ENCODE peak calls at places on chromosomes 13 and 19, in seven cellular contexts. One of them, this sample, is unnamed.

GRCh38 chr19:2529473-2529918 is 53.6 kb downstream of the GADD45B start:
- DNase-seq in non-pigmented ciliary epithelial cell: peak
- DNase-seq in heart left ventricle: no peak
- DNase-seq in NCI-H2029 treated with DMSO at 0.1 percent for 48 hours: peak
- DNase-seq in CD4-positive, alpha-beta T cell: no peak
- DNase-seq in GF-D8: no peak
- DNase-seq in activated CD4-positive, CD25-positive, alpha-beta regulatory T cell treated with anti-CD3 and anti-CD28 coated beads, Interleukin-2, amount 50 U/mL, for 16 hours: no peak
- DNase-seq in this sample: no peak

GRCh38 chr13:83691966-83692365 is 190.3 kb downstream of the SLITRK1 start:
- DNase-seq in non-pigmented ciliary epithelial cell: no peak
- DNase-seq in heart left ventricle: no peak
- DNase-seq in NCI-H2029 treated with DMSO at 0.1 percent for 48 hours: no peak
- DNase-seq in CD4-positive, alpha-beta T cell: no peak
- DNase-seq in GF-D8: no peak
- DNase-seq in activated CD4-positive, CD25-positive, alpha-beta regulatory T cell treated with anti-CD3 and anti-CD28 coated beads, Interleukin-2, amount 50 U/mL, for 16 hours: no peak
- DNase-seq in this sample: no peak

GRCh38 chr19:18020212-18021067 is 12.5 kb downstream of the ARRDC2 start:
- DNase-seq in non-pigmented ciliary epithelial cell: no peak
- DNase-seq in heart left ventricle: peak
- DNase-seq in NCI-H2029 treated with DMSO at 0.1 percent for 48 hours: no peak
- DNase-seq in CD4-positive, alpha-beta T cell: no peak
- DNase-seq in GF-D8: no peak
- DNase-seq in activated CD4-positive, CD25-positive, alpha-beta regulatory T cell treated with anti-CD3 and anti-CD28 coated beads, Interleukin-2, amount 50 U/mL, for 16 hours: no peak
- DNase-seq in this sample: no peak

GRCh38 chr19:14699641-14700040 is 9.8 kb downstream of the ZNF333 start:
- DNase-seq in non-pigmented ciliary epithelial cell: no peak
- DNase-seq in heart left ventricle: no peak
- DNase-seq in NCI-H2029 treated with DMSO at 0.1 percent for 48 hours: no peak
- DNase-seq in CD4-positive, alpha-beta T cell: no peak
- DNase-seq in GF-D8: no peak
- DNase-seq in activated CD4-positive, CD25-positive, alpha-beta regulatory T cell treated with anti-CD3 and anti-CD28 coated beads, Interleukin-2, amount 50 U/mL, for 16 hours: no peak
- DNase-seq in this sample: no peak

GRCh38 chr19:23070353-23070781 is 46.5 kb upstream of the ZNF730 start:
- DNase-seq in non-pigmented ciliary epithelial cell: peak
- DNase-seq in heart left ventricle: no peak
- DNase-seq in NCI-H2029 treated with DMSO at 0.1 percent for 48 hours: peak
- DNase-seq in CD4-positive, alpha-beta T cell: no peak
- DNase-seq in GF-D8: no peak
- DNase-seq in activated CD4-positive, CD25-positive, alpha-beta regulatory T cell treated with anti-CD3 and anti-CD28 coated beads, Interleukin-2, amount 50 U/mL, for 16 hours: no peak
- DNase-seq in this sample: no peak

GRCh38 chr13:28173793-28174192 is 35.4 kb downstream of the PAN3 start:
- DNase-seq in non-pigmented ciliary epithelial cell: no peak
- DNase-seq in heart left ventricle: no peak
- DNase-seq in NCI-H2029 treated with DMSO at 0.1 percent for 48 hours: no peak
- DNase-seq in CD4-positive, alpha-beta T cell: no peak
- DNase-seq in GF-D8: no peak
- DNase-seq in activated CD4-positive, CD25-positive, alpha-beta regulatory T cell treated with anti-CD3 and anti-CD28 coated beads, Interleukin-2, amount 50 U/mL, for 16 hours: no peak
- DNase-seq in this sample: no peak

GRCh38 chr13:19888799-19889198 is 25.4 kb upstream of the ZMYM5 start:
- DNase-seq in non-pigmented ciliary epithelial cell: no peak
- DNase-seq in heart left ventricle: no peak
- DNase-seq in NCI-H2029 treated with DMSO at 0.1 percent for 48 hours: no peak
- DNase-seq in CD4-positive, alpha-beta T cell: no peak
- DNase-seq in GF-D8: no peak
- DNase-seq in activated CD4-positive, CD25-positive, alpha-beta regulatory T cell treated with anti-CD3 and anti-CD28 coated beads, Interleukin-2, amount 50 U/mL, for 16 hours: no peak
- DNase-seq in this sample: no peak

GRCh38 chr13:45055198-45055901 is 65.0 kb upstream of the GTF2F2 start:
- DNase-seq in non-pigmented ciliary epithelial cell: peak
- DNase-seq in heart left ventricle: no peak
- DNase-seq in NCI-H2029 treated with DMSO at 0.1 percent for 48 hours: no peak
- DNase-seq in CD4-positive, alpha-beta T cell: no peak
- DNase-seq in GF-D8: no peak
- DNase-seq in activated CD4-positive, CD25-positive, alpha-beta regulatory T cell treated with anti-CD3 and anti-CD28 coated beads, Interleukin-2, amount 50 U/mL, for 16 hours: peak
- DNase-seq in this sample: no peak

GRCh38 chr19:31099470-31100190 is 249.6 kb downstream of the TSHZ3 start:
- DNase-seq in non-pigmented ciliary epithelial cell: no peak
- DNase-seq in heart left ventricle: no peak
- DNase-seq in NCI-H2029 treated with DMSO at 0.1 percent for 48 hours: no peak
- DNase-seq in CD4-positive, alpha-beta T cell: no peak
- DNase-seq in GF-D8: no peak
- DNase-seq in activated CD4-positive, CD25-positive, alpha-beta regulatory T cell treated with anti-CD3 and anti-CD28 coated beads, Interleukin-2, amount 50 U/mL, for 16 hours: no peak
- DNase-seq in this sample: no peak

GRCh38 chr19:18501832-18502231 is 20.0 kb downstream of the ELL start:
- DNase-seq in non-pigmented ciliary epithelial cell: no peak
- DNase-seq in heart left ventricle: no peak
- DNase-seq in NCI-H2029 treated with DMSO at 0.1 percent for 48 hours: no peak
- DNase-seq in CD4-positive, alpha-beta T cell: no peak
- DNase-seq in GF-D8: peak
- DNase-seq in activated CD4-positive, CD25-positive, alpha-beta regulatory T cell treated with anti-CD3 and anti-CD28 coated beads, Interleukin-2, amount 50 U/mL, for 16 hours: no peak
- DNase-seq in this sample: no peak

GRCh38 chr13:27822873-27823311 is 30.6 kb downstream of the GSX1 start:
- DNase-seq in non-pigmented ciliary epithelial cell: no peak
- DNase-seq in heart left ventricle: no peak
- DNase-seq in NCI-H2029 treated with DMSO at 0.1 percent for 48 hours: no peak
- DNase-seq in CD4-positive, alpha-beta T cell: no peak
- DNase-seq in GF-D8: no peak
- DNase-seq in activated CD4-positive, CD25-positive, alpha-beta regulatory T cell treated with anti-CD3 and anti-CD28 coated beads, Interleukin-2, amount 50 U/mL, for 16 hours: no peak
- DNase-seq in this sample: no peak

GRCh38 chr13:26881154-26881553 is 120.6 kb upstream of the GPR12 start:
- DNase-seq in non-pigmented ciliary epithelial cell: peak
- DNase-seq in heart left ventricle: no peak
- DNase-seq in NCI-H2029 treated with DMSO at 0.1 percent for 48 hours: no peak
- DNase-seq in CD4-positive, alpha-beta T cell: no peak
- DNase-seq in GF-D8: no peak
- DNase-seq in activated CD4-positive, CD25-positive, alpha-beta regulatory T cell treated with anti-CD3 and anti-CD28 coated beads, Interleukin-2, amount 50 U/mL, for 16 hours: no peak
- DNase-seq in this sample: no peak

GRCh38 chr19:56597696-56598095 is 2.6 kb downstream of the ZNF71 start:
- DNase-seq in non-pigmented ciliary epithelial cell: no peak
- DNase-seq in heart left ventricle: no peak
- DNase-seq in NCI-H2029 treated with DMSO at 0.1 percent for 48 hours: no peak
- DNase-seq in CD4-positive, alpha-beta T cell: no peak
- DNase-seq in GF-D8: no peak
- DNase-seq in activated CD4-positive, CD25-positive, alpha-beta regulatory T cell treated with anti-CD3 and anti-CD28 coated beads, Interleukin-2, amount 50 U/mL, for 16 hours: no peak
- DNase-seq in this sample: no peak

GRCh38 chr19:9871626-9872338 is 36.7 kb downstream of the PIN1 start:
- DNase-seq in non-pigmented ciliary epithelial cell: no peak
- DNase-seq in heart left ventricle: no peak
- DNase-seq in NCI-H2029 treated with DMSO at 0.1 percent for 48 hours: peak
- DNase-seq in CD4-positive, alpha-beta T cell: no peak
- DNase-seq in GF-D8: no peak
- DNase-seq in activated CD4-positive, CD25-positive, alpha-beta regulatory T cell treated with anti-CD3 and anti-CD28 coated beads, Interleukin-2, amount 50 U/mL, for 16 hours: no peak
- DNase-seq in this sample: no peak

GRCh38 chr19:42126565-42126964 is 5.7 kb downstream of the POU2F2 start:
- DNase-seq in non-pigmented ciliary epithelial cell: no peak
- DNase-seq in heart left ventricle: no peak
- DNase-seq in NCI-H2029 treated with DMSO at 0.1 percent for 48 hours: no peak
- DNase-seq in CD4-positive, alpha-beta T cell: no peak
- DNase-seq in GF-D8: no peak
- DNase-seq in activated CD4-positive, CD25-positive, alpha-beta regulatory T cell treated with anti-CD3 and anti-CD28 coated beads, Interleukin-2, amount 50 U/mL, for 16 hours: no peak
- DNase-seq in this sample: no peak

GRCh38 chr13:48009298-48009697 is 8.2 kb upstream of the SUCLA2 start:
- DNase-seq in non-pigmented ciliary epithelial cell: peak
- DNase-seq in heart left ventricle: no peak
- DNase-seq in NCI-H2029 treated with DMSO at 0.1 percent for 48 hours: no peak
- DNase-seq in CD4-positive, alpha-beta T cell: no peak
- DNase-seq in GF-D8: peak
- DNase-seq in activated CD4-positive, CD25-positive, alpha-beta regulatory T cell treated with anti-CD3 and anti-CD28 coated beads, Interleukin-2, amount 50 U/mL, for 16 hours: no peak
- DNase-seq in this sample: no peak

GRCh38 chr13:98285852-98286594 is 109.0 kb upstream of the RNF113B start:
- DNase-seq in non-pigmented ciliary epithelial cell: no peak
- DNase-seq in heart left ventricle: no peak
- DNase-seq in NCI-H2029 treated with DMSO at 0.1 percent for 48 hours: no peak
- DNase-seq in CD4-positive, alpha-beta T cell: no peak
- DNase-seq in GF-D8: no peak
- DNase-seq in activated CD4-positive, CD25-positive, alpha-beta regulatory T cell treated with anti-CD3 and anti-CD28 coated beads, Interleukin-2, amount 50 U/mL, for 16 hours: no peak
- DNase-seq in this sample: no peak

GRCh38 chr19:8307400-8307964 is 676 bp downstream of the CD320 start:
- DNase-seq in non-pigmented ciliary epithelial cell: no peak
- DNase-seq in heart left ventricle: no peak
- DNase-seq in NCI-H2029 treated with DMSO at 0.1 percent for 48 hours: no peak
- DNase-seq in CD4-positive, alpha-beta T cell: no peak
- DNase-seq in GF-D8: no peak
- DNase-seq in activated CD4-positive, CD25-positive, alpha-beta regulatory T cell treated with anti-CD3 and anti-CD28 coated beads, Interleukin-2, amount 50 U/mL, for 16 hours: no peak
- DNase-seq in this sample: no peak

GRCh38 chr19:927044-927706 is 1.3 kb downstream of the ARID3A start:
- DNase-seq in non-pigmented ciliary epithelial cell: no peak
- DNase-seq in heart left ventricle: peak
- DNase-seq in NCI-H2029 treated with DMSO at 0.1 percent for 48 hours: no peak
- DNase-seq in CD4-positive, alpha-beta T cell: no peak
- DNase-seq in GF-D8: peak
- DNase-seq in activated CD4-positive, CD25-positive, alpha-beta regulatory T cell treated with anti-CD3 and anti-CD28 coated beads, Interleukin-2, amount 50 U/mL, for 16 hours: no peak
- DNase-seq in this sample: no peak

GRCh38 chr13:34657716-34658115 is 284.4 kb upstream of the NBEA start:
- DNase-seq in non-pigmented ciliary epithelial cell: peak
- DNase-seq in heart left ventricle: no peak
- DNase-seq in NCI-H2029 treated with DMSO at 0.1 percent for 48 hours: no peak
- DNase-seq in CD4-positive, alpha-beta T cell: no peak
- DNase-seq in GF-D8: no peak
- DNase-seq in activated CD4-positive, CD25-positive, alpha-beta regulatory T cell treated with anti-CD3 and anti-CD28 coated beads, Interleukin-2, amount 50 U/mL, for 16 hours: no peak
- DNase-seq in this sample: no peak

GRCh38 chr19:45976180-45976579 is 2.5 kb upstream of the NOVA2 start:
- DNase-seq in non-pigmented ciliary epithelial cell: no peak
- DNase-seq in heart left ventricle: no peak
- DNase-seq in NCI-H2029 treated with DMSO at 0.1 percent for 48 hours: no peak
- DNase-seq in CD4-positive, alpha-beta T cell: no peak
- DNase-seq in GF-D8: no peak
- DNase-seq in activated CD4-positive, CD25-positive, alpha-beta regulatory T cell treated with anti-CD3 and anti-CD28 coated beads, Interleukin-2, amount 50 U/mL, for 16 hours: no peak
- DNase-seq in this sample: no peak

GRCh38 chr19:1942934-1943555 is 2.1 kb downstream of the CSNK1G2 start:
- DNase-seq in non-pigmented ciliary epithelial cell: no peak
- DNase-seq in heart left ventricle: no peak
- DNase-seq in NCI-H2029 treated with DMSO at 0.1 percent for 48 hours: no peak
- DNase-seq in CD4-positive, alpha-beta T cell: no peak
- DNase-seq in GF-D8: peak
- DNase-seq in activated CD4-positive, CD25-positive, alpha-beta regulatory T cell treated with anti-CD3 and anti-CD28 coated beads, Interleukin-2, amount 50 U/mL, for 16 hours: no peak
- DNase-seq in this sample: no peak

GRCh38 chr13:83503424-83503823 is 378.9 kb downstream of the SLITRK1 start:
- DNase-seq in non-pigmented ciliary epithelial cell: peak
- DNase-seq in heart left ventricle: no peak
- DNase-seq in NCI-H2029 treated with DMSO at 0.1 percent for 48 hours: no peak
- DNase-seq in CD4-positive, alpha-beta T cell: no peak
- DNase-seq in GF-D8: no peak
- DNase-seq in activated CD4-positive, CD25-positive, alpha-beta regulatory T cell treated with anti-CD3 and anti-CD28 coated beads, Interleukin-2, amount 50 U/mL, for 16 hours: no peak
- DNase-seq in this sample: no peak

GRCh38 chr19:49465371-49465770 is 8.6 kb upstream of the FLT3LG start:
- DNase-seq in non-pigmented ciliary epithelial cell: no peak
- DNase-seq in heart left ventricle: no peak
- DNase-seq in NCI-H2029 treated with DMSO at 0.1 percent for 48 hours: no peak
- DNase-seq in CD4-positive, alpha-beta T cell: no peak
- DNase-seq in GF-D8: no peak
- DNase-seq in activated CD4-positive, CD25-positive, alpha-beta regulatory T cell treated with anti-CD3 and anti-CD28 coated beads, Interleukin-2, amount 50 U/mL, for 16 hours: no peak
- DNase-seq in this sample: no peak

GRCh38 chr13:65461590-65461989 is 1768.5 kb downstream of the PCDH9 start:
- DNase-seq in non-pigmented ciliary epithelial cell: peak
- DNase-seq in heart left ventricle: no peak
- DNase-seq in NCI-H2029 treated with DMSO at 0.1 percent for 48 hours: no peak
- DNase-seq in CD4-positive, alpha-beta T cell: no peak
- DNase-seq in GF-D8: no peak
- DNase-seq in activated CD4-positive, CD25-positive, alpha-beta regulatory T cell treated with anti-CD3 and anti-CD28 coated beads, Interleukin-2, amount 50 U/mL, for 16 hours: no peak
- DNase-seq in this sample: no peak

GRCh38 chr19:10764340-10764894 is 46.5 kb downstream of the DNM2 start:
- DNase-seq in non-pigmented ciliary epithelial cell: no peak
- DNase-seq in heart left ventricle: peak
- DNase-seq in NCI-H2029 treated with DMSO at 0.1 percent for 48 hours: no peak
- DNase-seq in CD4-positive, alpha-beta T cell: no peak
- DNase-seq in GF-D8: no peak
- DNase-seq in activated CD4-positive, CD25-positive, alpha-beta regulatory T cell treated with anti-CD3 and anti-CD28 coated beads, Interleukin-2, amount 50 U/mL, for 16 hours: no peak
- DNase-seq in this sample: no peak

GRCh38 chr13:43389573-43389972 is 366.2 kb downstream of the DNAJC15 start:
- DNase-seq in non-pigmented ciliary epithelial cell: no peak
- DNase-seq in heart left ventricle: no peak
- DNase-seq in NCI-H2029 treated with DMSO at 0.1 percent for 48 hours: no peak
- DNase-seq in CD4-positive, alpha-beta T cell: no peak
- DNase-seq in GF-D8: no peak
- DNase-seq in activated CD4-positive, CD25-positive, alpha-beta regulatory T cell treated with anti-CD3 and anti-CD28 coated beads, Interleukin-2, amount 50 U/mL, for 16 hours: no peak
- DNase-seq in this sample: no peak

GRCh38 chr13:97133955-97134354 is 88.2 kb upstream of the MBNL2 start:
- DNase-seq in non-pigmented ciliary epithelial cell: no peak
- DNase-seq in heart left ventricle: no peak
- DNase-seq in NCI-H2029 treated with DMSO at 0.1 percent for 48 hours: peak
- DNase-seq in CD4-positive, alpha-beta T cell: no peak
- DNase-seq in GF-D8: no peak
- DNase-seq in activated CD4-positive, CD25-positive, alpha-beta regulatory T cell treated with anti-CD3 and anti-CD28 coated beads, Interleukin-2, amount 50 U/mL, for 16 hours: no peak
- DNase-seq in this sample: peak

GRCh38 chr13:110455941-110456340 is 105.6 kb downstream of the RAB20 start:
- DNase-seq in non-pigmented ciliary epithelial cell: no peak
- DNase-seq in heart left ventricle: peak
- DNase-seq in NCI-H2029 treated with DMSO at 0.1 percent for 48 hours: peak
- DNase-seq in CD4-positive, alpha-beta T cell: peak
- DNase-seq in GF-D8: peak
- DNase-seq in activated CD4-positive, CD25-positive, alpha-beta regulatory T cell treated with anti-CD3 and anti-CD28 coated beads, Interleukin-2, amount 50 U/mL, for 16 hours: peak
- DNase-seq in this sample: peak

GRCh38 chr19:28883241-28883693 is 329.7 kb downstream of the UQCRFS1 start:
- DNase-seq in non-pigmented ciliary epithelial cell: no peak
- DNase-seq in heart left ventricle: no peak
- DNase-seq in NCI-H2029 treated with DMSO at 0.1 percent for 48 hours: no peak
- DNase-seq in CD4-positive, alpha-beta T cell: no peak
- DNase-seq in GF-D8: no peak
- DNase-seq in activated CD4-positive, CD25-positive, alpha-beta regulatory T cell treated with anti-CD3 and anti-CD28 coated beads, Interleukin-2, amount 50 U/mL, for 16 hours: no peak
- DNase-seq in this sample: no peak

GRCh38 chr13:66506979-66507378 is 723.2 kb downstream of the PCDH9 start:
- DNase-seq in non-pigmented ciliary epithelial cell: no peak
- DNase-seq in heart left ventricle: no peak
- DNase-seq in NCI-H2029 treated with DMSO at 0.1 percent for 48 hours: no peak
- DNase-seq in CD4-positive, alpha-beta T cell: no peak
- DNase-seq in GF-D8: no peak
- DNase-seq in activated CD4-positive, CD25-positive, alpha-beta regulatory T cell treated with anti-CD3 and anti-CD28 coated beads, Interleukin-2, amount 50 U/mL, for 16 hours: no peak
- DNase-seq in this sample: no peak

GRCh38 chr19:18328340-18329034 is 5.6 kb upstream of the LSM4 start:
- DNase-seq in non-pigmented ciliary epithelial cell: peak
- DNase-seq in heart left ventricle: peak
- DNase-seq in NCI-H2029 treated with DMSO at 0.1 percent for 48 hours: peak
- DNase-seq in CD4-positive, alpha-beta T cell: peak
- DNase-seq in GF-D8: peak
- DNase-seq in activated CD4-positive, CD25-positive, alpha-beta regulatory T cell treated with anti-CD3 and anti-CD28 coated beads, Interleukin-2, amount 50 U/mL, for 16 hours: peak
- DNase-seq in this sample: peak

GRCh38 chr13:27953671-27954405 is 15.3 kb downstream of the CDX2 start:
- DNase-seq in non-pigmented ciliary epithelial cell: no peak
- DNase-seq in heart left ventricle: peak
- DNase-seq in NCI-H2029 treated with DMSO at 0.1 percent for 48 hours: no peak
- DNase-seq in CD4-positive, alpha-beta T cell: peak
- DNase-seq in GF-D8: peak
- DNase-seq in activated CD4-positive, CD25-positive, alpha-beta regulatory T cell treated with anti-CD3 and anti-CD28 coated beads, Interleukin-2, amount 50 U/mL, for 16 hours: no peak
- DNase-seq in this sample: no peak

GRCh38 chr19:46495789-46496099 is at the start of gene PNMA8B:
- DNase-seq in non-pigmented ciliary epithelial cell: no peak
- DNase-seq in heart left ventricle: peak
- DNase-seq in NCI-H2029 treated with DMSO at 0.1 percent for 48 hours: no peak
- DNase-seq in CD4-positive, alpha-beta T cell: peak
- DNase-seq in GF-D8: no peak
- DNase-seq in activated CD4-positive, CD25-positive, alpha-beta regulatory T cell treated with anti-CD3 and anti-CD28 coated beads, Interleukin-2, amount 50 U/mL, for 16 hours: no peak
- DNase-seq in this sample: peak

GRCh38 chr19:34457446-34457845 is 24.1 kb upstream of the WTIP start:
- DNase-seq in non-pigmented ciliary epithelial cell: no peak
- DNase-seq in heart left ventricle: no peak
- DNase-seq in NCI-H2029 treated with DMSO at 0.1 percent for 48 hours: no peak
- DNase-seq in CD4-positive, alpha-beta T cell: no peak
- DNase-seq in GF-D8: no peak
- DNase-seq in activated CD4-positive, CD25-positive, alpha-beta regulatory T cell treated with anti-CD3 and anti-CD28 coated beads, Interleukin-2, amount 50 U/mL, for 16 hours: no peak
- DNase-seq in this sample: no peak

GRCh38 chr13:105428816-105429215 is 1106.6 kb downstream of the EFNB2 start:
- DNase-seq in non-pigmented ciliary epithelial cell: peak
- DNase-seq in heart left ventricle: no peak
- DNase-seq in NCI-H2029 treated with DMSO at 0.1 percent for 48 hours: no peak
- DNase-seq in CD4-positive, alpha-beta T cell: no peak
- DNase-seq in GF-D8: no peak
- DNase-seq in activated CD4-positive, CD25-positive, alpha-beta regulatory T cell treated with anti-CD3 and anti-CD28 coated beads, Interleukin-2, amount 50 U/mL, for 16 hours: no peak
- DNase-seq in this sample: no peak

GRCh38 chr19:35846038-35846668 is 6.2 kb downstream of the NPHS1 start:
- DNase-seq in non-pigmented ciliary epithelial cell: no peak
- DNase-seq in heart left ventricle: no peak
- DNase-seq in NCI-H2029 treated with DMSO at 0.1 percent for 48 hours: peak
- DNase-seq in CD4-positive, alpha-beta T cell: no peak
- DNase-seq in GF-D8: no peak
- DNase-seq in activated CD4-positive, CD25-positive, alpha-beta regulatory T cell treated with anti-CD3 and anti-CD28 coated beads, Interleukin-2, amount 50 U/mL, for 16 hours: no peak
- DNase-seq in this sample: no peak